ENCODE peak calls at places on chromosomes 11 and 22, in six cellular contexts. One of them, this sample, is unnamed.

GRCh38 chr11:46649180-46649738 is 31.9 kb downstream of the ATG13 start:
- DNase-seq in GM12878: no peak
- DNase-seq in HCT116: no peak
- DNase-seq in SK-N-SH: peak
- DNase-seq in H1: no peak
- DNase-seq in HepG2: peak
- DNase-seq in this sample: no peak

GRCh38 chr22:29693671-29694070 is 26.1 kb upstream of the CABP7 start:
- DNase-seq in GM12878: no peak
- DNase-seq in HCT116: no peak
- DNase-seq in SK-N-SH: no peak
- DNase-seq in H1: no peak
- DNase-seq in HepG2: no peak
- DNase-seq in this sample: no peak

GRCh38 chr11:64853709-64854108 is 9.3 kb upstream of the CDC42BPG start:
- DNase-seq in GM12878: no peak
- DNase-seq in HCT116: no peak
- DNase-seq in SK-N-SH: no peak
- DNase-seq in H1: no peak
- DNase-seq in HepG2: no peak
- DNase-seq in this sample: no peak

GRCh38 chr11:73240190-73240781 is 22.2 kb downstream of the P2RY2 start:
- DNase-seq in GM12878: no peak
- DNase-seq in HCT116: no peak
- DNase-seq in SK-N-SH: no peak
- DNase-seq in H1: no peak
- DNase-seq in HepG2: no peak
- DNase-seq in this sample: no peak

GRCh38 chr11:64095286-64095825 is 59.6 kb downstream of the FLRT1 start:
- DNase-seq in GM12878: no peak
- DNase-seq in HCT116: no peak
- DNase-seq in SK-N-SH: no peak
- DNase-seq in H1: no peak
- DNase-seq in HepG2: no peak
- DNase-seq in this sample: no peak

GRCh38 chr11:129143335-129143734 is 48.8 kb downstream of the ARHGAP32 start:
- DNase-seq in GM12878: no peak
- DNase-seq in HCT116: peak
- DNase-seq in SK-N-SH: no peak
- DNase-seq in H1: no peak
- DNase-seq in HepG2: peak
- DNase-seq in this sample: peak

GRCh38 chr11:61922539-61922938 is 5.2 kb upstream of the RAB3IL1 start:
- DNase-seq in GM12878: no peak
- DNase-seq in HCT116: no peak
- DNase-seq in SK-N-SH: peak
- DNase-seq in H1: peak
- DNase-seq in HepG2: no peak
- DNase-seq in this sample: no peak

GRCh38 chr11:134662629-134663360 is 250.8 kb upstream of the B3GAT1 start:
- DNase-seq in GM12878: no peak
- DNase-seq in HCT116: no peak
- DNase-seq in SK-N-SH: no peak
- DNase-seq in H1: peak
- DNase-seq in HepG2: no peak
- DNase-seq in this sample: no peak

GRCh38 chr11:75330279-75330678 is 21.2 kb downstream of the ARRB1 start:
- DNase-seq in GM12878: no peak
- DNase-seq in HCT116: no peak
- DNase-seq in SK-N-SH: no peak
- DNase-seq in H1: no peak
- DNase-seq in HepG2: no peak
- DNase-seq in this sample: no peak

GRCh38 chr11:44746894-44747293 is 20.1 kb downstream of the TSPAN18 start:
- DNase-seq in GM12878: no peak
- DNase-seq in HCT116: no peak
- DNase-seq in SK-N-SH: peak
- DNase-seq in H1: no peak
- DNase-seq in HepG2: no peak
- DNase-seq in this sample: no peak

GRCh38 chr11:36376315-36376887 is 80.3 kb downstream of the PRR5L start:
- DNase-seq in GM12878: no peak
- DNase-seq in HCT116: no peak
- DNase-seq in SK-N-SH: peak
- DNase-seq in H1: no peak
- DNase-seq in HepG2: no peak
- DNase-seq in this sample: peak

GRCh38 chr11:75949023-75949672 is 134.1 kb downstream of the UVRAG start:
- DNase-seq in GM12878: no peak
- DNase-seq in HCT116: no peak
- DNase-seq in SK-N-SH: peak
- DNase-seq in H1: no peak
- DNase-seq in HepG2: no peak
- DNase-seq in this sample: no peak

GRCh38 chr22:49509016-49509415 is 318.7 kb downstream of the BRD1 start:
- DNase-seq in GM12878: no peak
- DNase-seq in HCT116: no peak
- DNase-seq in SK-N-SH: no peak
- DNase-seq in H1: no peak
- DNase-seq in HepG2: no peak
- DNase-seq in this sample: no peak

GRCh38 chr11:72069787-72070251 is 10.5 kb downstream of the NUMA1 start:
- DNase-seq in GM12878: no peak
- DNase-seq in HCT116: peak
- DNase-seq in SK-N-SH: no peak
- DNase-seq in H1: no peak
- DNase-seq in HepG2: peak
- DNase-seq in this sample: no peak

GRCh38 chr11:111944139-111944538 is 7.0 kb downstream of the DIXDC1 start:
- DNase-seq in GM12878: no peak
- DNase-seq in HCT116: no peak
- DNase-seq in SK-N-SH: no peak
- DNase-seq in H1: no peak
- DNase-seq in HepG2: peak
- DNase-seq in this sample: no peak

GRCh38 chr11:31240340-31240904 is 129.1 kb downstream of the DCDC1 start:
- DNase-seq in GM12878: no peak
- DNase-seq in HCT116: peak
- DNase-seq in SK-N-SH: peak
- DNase-seq in H1: no peak
- DNase-seq in HepG2: peak
- DNase-seq in this sample: peak

GRCh38 chr22:30921108-30921507 is 47.5 kb downstream of the MORC2 start:
- DNase-seq in GM12878: no peak
- DNase-seq in HCT116: no peak
- DNase-seq in SK-N-SH: peak
- DNase-seq in H1: peak
- DNase-seq in HepG2: no peak
- DNase-seq in this sample: no peak

GRCh38 chr11:128931661-128932060 is 11.0 kb downstream of the TP53AIP1 start:
- DNase-seq in GM12878: no peak
- DNase-seq in HCT116: no peak
- DNase-seq in SK-N-SH: no peak
- DNase-seq in H1: no peak
- DNase-seq in HepG2: no peak
- DNase-seq in this sample: no peak

GRCh38 chr22:29072193-29072978 is 449 bp upstream of the KREMEN1 start:
- DNase-seq in GM12878: no peak
- DNase-seq in HCT116: peak
- DNase-seq in SK-N-SH: peak
- DNase-seq in H1: peak
- DNase-seq in HepG2: peak
- DNase-seq in this sample: peak

GRCh38 chr11:63738720-63739360 is 29.7 kb downstream of the ZFTA start:
- DNase-seq in GM12878: peak
- DNase-seq in HCT116: peak
- DNase-seq in SK-N-SH: peak
- DNase-seq in H1: peak
- DNase-seq in HepG2: peak
- DNase-seq in this sample: peak

GRCh38 chr11:100841711-100842407 is 154.8 kb downstream of the ARHGAP42 start:
- DNase-seq in GM12878: no peak
- DNase-seq in HCT116: no peak
- DNase-seq in SK-N-SH: no peak
- DNase-seq in H1: no peak
- DNase-seq in HepG2: no peak
- DNase-seq in this sample: no peak

GRCh38 chr11:14323118-14323676 is 35.8 kb downstream of the RRAS2 start:
- DNase-seq in GM12878: no peak
- DNase-seq in HCT116: no peak
- DNase-seq in SK-N-SH: no peak
- DNase-seq in H1: no peak
- DNase-seq in HepG2: no peak
- DNase-seq in this sample: no peak

GRCh38 chr11:61716478-61717285 is 35.8 kb upstream of the MYRF start:
- DNase-seq in GM12878: no peak
- DNase-seq in HCT116: no peak
- DNase-seq in SK-N-SH: no peak
- DNase-seq in H1: no peak
- DNase-seq in HepG2: no peak
- DNase-seq in this sample: no peak

GRCh38 chr11:134380785-134381184 is 31.3 kb downstream of the B3GAT1 start:
- DNase-seq in GM12878: no peak
- DNase-seq in HCT116: no peak
- DNase-seq in SK-N-SH: no peak
- DNase-seq in H1: no peak
- DNase-seq in HepG2: no peak
- DNase-seq in this sample: peak

GRCh38 chr11:94895451-94895850 is 77.9 kb downstream of the CWC15 start:
- DNase-seq in GM12878: no peak
- DNase-seq in HCT116: no peak
- DNase-seq in SK-N-SH: no peak
- DNase-seq in H1: no peak
- DNase-seq in HepG2: no peak
- DNase-seq in this sample: peak

GRCh38 chr11:34323601-34324000 is 34.2 kb downstream of the ABTB2 start:
- DNase-seq in GM12878: no peak
- DNase-seq in HCT116: no peak
- DNase-seq in SK-N-SH: no peak
- DNase-seq in H1: no peak
- DNase-seq in HepG2: no peak
- DNase-seq in this sample: no peak

GRCh38 chr11:112880454-112880853 is 80.8 kb upstream of the NCAM1 start:
- DNase-seq in GM12878: no peak
- DNase-seq in HCT116: no peak
- DNase-seq in SK-N-SH: no peak
- DNase-seq in H1: no peak
- DNase-seq in HepG2: no peak
- DNase-seq in this sample: no peak

GRCh38 chr11:65551572-65552398 is 6.4 kb downstream of the LTBP3 start:
- DNase-seq in GM12878: no peak
- DNase-seq in HCT116: peak
- DNase-seq in SK-N-SH: peak
- DNase-seq in H1: peak
- DNase-seq in HepG2: peak
- DNase-seq in this sample: no peak

GRCh38 chr11:105553015-105553414 is 56.9 kb upstream of the GRIA4 start:
- DNase-seq in GM12878: no peak
- DNase-seq in HCT116: no peak
- DNase-seq in SK-N-SH: no peak
- DNase-seq in H1: no peak
- DNase-seq in HepG2: no peak
- DNase-seq in this sample: peak
- TF ChIP-seq JUND in GM12878: no peak
- TF ChIP-seq JUND in HCT116: no peak
- TF ChIP-seq JUND in SK-N-SH: no peak
- TF ChIP-seq JUND in H1: no peak
- TF ChIP-seq JUND in HepG2: no peak
- TF ChIP-seq JUND in this sample: no peak

GRCh38 chr11:132125855-132126841 is 755.7 kb downstream of the NTM start:
- DNase-seq in GM12878: no peak
- DNase-seq in HCT116: no peak
- DNase-seq in SK-N-SH: peak
- DNase-seq in H1: peak
- DNase-seq in HepG2: no peak
- DNase-seq in this sample: no peak
- TF ChIP-seq JUND in GM12878: no peak
- TF ChIP-seq JUND in HCT116: no peak
- TF ChIP-seq JUND in SK-N-SH: no peak
- TF ChIP-seq JUND in H1: no peak
- TF ChIP-seq JUND in HepG2: no peak
- TF ChIP-seq JUND in this sample: no peak

DNA sequence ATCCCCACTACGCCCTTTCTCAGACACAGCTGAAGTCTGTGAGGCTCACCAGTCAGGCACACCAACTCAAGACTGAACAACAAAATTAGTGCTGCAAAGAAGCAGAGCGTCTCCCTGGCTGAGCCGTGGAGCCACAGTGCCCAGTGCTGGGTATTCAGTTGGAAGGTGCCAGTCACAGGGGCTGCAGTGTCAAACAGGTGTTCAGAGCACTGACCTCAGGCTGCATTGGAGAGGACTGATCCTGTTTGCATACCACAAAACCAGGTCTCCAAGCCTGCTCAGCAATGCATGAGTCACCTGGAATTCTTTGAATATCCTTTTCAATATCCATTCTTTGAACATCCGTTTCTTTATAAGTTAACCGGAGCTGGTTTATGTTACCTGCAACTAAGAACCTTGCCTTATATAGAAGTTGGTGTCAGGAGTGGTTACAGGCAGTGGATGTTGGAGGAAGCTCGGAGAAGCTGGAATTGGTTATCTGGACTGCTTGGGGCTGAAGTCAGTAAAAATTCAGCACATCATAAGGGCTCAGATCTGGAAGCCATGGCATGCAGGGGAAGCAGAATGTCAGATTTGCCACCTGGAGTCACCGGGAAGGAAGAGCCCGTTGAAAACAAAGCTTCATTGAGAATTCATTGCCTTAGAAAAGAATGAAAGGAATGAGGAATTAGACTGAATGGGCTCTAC is 30.3 kb downstream of the PDGFB start:
- DNase-seq in GM12878: no peak
- DNase-seq in HCT116: peak
- DNase-seq in SK-N-SH: no peak
- DNase-seq in H1: peak
- DNase-seq in HepG2: peak
- DNase-seq in this sample: no peak
- TF ChIP-seq JUND in GM12878: no peak
- TF ChIP-seq JUND in HCT116: peak
- TF ChIP-seq JUND in SK-N-SH: no peak
- TF ChIP-seq JUND in H1: peak
- TF ChIP-seq JUND in HepG2: no peak
- TF ChIP-seq JUND in this sample: peak

GRCh38 chr11:12050911-12051667 is 42.7 kb upstream of the DKK3 start:
- DNase-seq in GM12878: no peak
- DNase-seq in HCT116: no peak
- DNase-seq in SK-N-SH: no peak
- DNase-seq in H1: no peak
- DNase-seq in HepG2: no peak
- DNase-seq in this sample: no peak
- TF ChIP-seq JUND in GM12878: no peak
- TF ChIP-seq JUND in HCT116: no peak
- TF ChIP-seq JUND in SK-N-SH: no peak
- TF ChIP-seq JUND in H1: no peak
- TF ChIP-seq JUND in HepG2: no peak
- TF ChIP-seq JUND in this sample: no peak